ENCODE peak calls at places on chromosomes 4 and X, in seven cellular contexts. I is GM23338, U is PC-9, H is SJSA1, L is sigmoid colon, S is NT2/D1, Q is mesendoderm. X is an unnamed sample. For H3K36me3, the result is how much of the 10 kb centered on the place peaks cover.

GRCh38 chr4:154086247-154086646 is 297.4 kb upstream of the SFRP2 start:
- DNase-seq in U (no peak), Q (peak), H (no peak), S (no peak), I (peak), L (no peak), X (no peak)

GRCh38 chr4:141079393-141079930 is 53.8 kb downstream of the RNF150 start:
- DNase-seq in H (no peak), U (no peak), Q (no peak), L (no peak), I (no peak), S (no peak), X (no peak)

GRCh38 chr4:85747871-85748491 is 273.0 kb downstream of the ARHGAP24 start:
- DNase-seq in U (peak), S (peak), I (peak), H (peak), L (no peak), Q (peak), X (peak)

GRCh38 chrX:24682739-24683432 is 10.8 kb upstream of the POLA1 start:
- DNase-seq in I (no peak), U (no peak), Q (no peak), H (no peak), S (no peak), L (no peak), X (no peak)

GRCh38 chrX:96685205-96686099 is 810 bp downstream of the DIAPH2 start:
- DNase-seq in Q (peak), H (peak), I (peak), L (peak), U (peak), S (no peak), X (peak)

GRCh38 chr4:102521570-102522553 is 20.7 kb downstream of the NFKB1 start:
- DNase-seq in I (no peak), H (no peak), U (no peak), Q (no peak), S (no peak), L (no peak), X (no peak)

GRCh38 chr4:90220453-90220852 is 93.3 kb downstream of the CCSER1 start:
- DNase-seq in L (no peak), I (no peak), H (no peak), Q (no peak), U (no peak), S (no peak), X (no peak)

GRCh38 chr4:123409301-123409700 is 12.7 kb downstream of the SPRY1 start:
- DNase-seq in Q (no peak), H (no peak), U (no peak), L (no peak), I (no peak), S (no peak), X (no peak)

GRCh38 chr4:124641715-124642380 is 70.7 kb downstream of the ANKRD50 start:
- DNase-seq in I (no peak), H (peak), Q (no peak), S (no peak), L (no peak), U (peak), X (no peak)

GRCh38 chr4:118816538-118817177 is 19.3 kb downstream of the SEC24D start:
- DNase-seq in U (no peak), Q (no peak), H (no peak), S (no peak), L (no peak), I (no peak), X (no peak)

GRCh38 chr4:98536631-98537030 is 121.8 kb downstream of the TSPAN5 start:
- DNase-seq in L (no peak), Q (peak), U (no peak), S (no peak), I (peak), H (no peak), X (no peak)

GRCh38 chr4:6513678-6514077 is 41.3 kb upstream of the PPP2R2C start:
- DNase-seq in H (no peak), I (no peak), U (no peak), L (no peak), S (no peak), Q (no peak), X (no peak)

GRCh38 chrX:108699368-108699767 is 37.0 kb downstream of the IRS4 start:
- DNase-seq in H (peak), U (no peak), I (peak), Q (peak), S (peak), L (no peak), X (peak)

GRCh38 chrX:133229361-133229760 is 11.2 kb upstream of the TFDP3 start:
- DNase-seq in I (no peak), Q (no peak), H (no peak), S (no peak), U (peak), L (no peak), X (no peak)

GRCh38 chr4:38386011-38386551 is 277.9 kb upstream of the KLF3 start:
- DNase-seq in L (no peak), I (no peak), S (no peak), Q (no peak), H (no peak), U (no peak), X (no peak)

GRCh38 chr4:135833529-135833928 is 1631.9 kb upstream of the PABPC4L start:
- DNase-seq in L (no peak), H (no peak), Q (no peak), S (no peak), I (no peak), U (no peak), X (no peak)

GRCh38 chr4:162485486-162485885 is 321.7 kb upstream of the FSTL5 start:
- DNase-seq in Q (no peak), L (no peak), H (peak), U (no peak), I (no peak), S (no peak), X (no peak)

GRCh38 chr4:5524900-5525299 is 183.5 kb downstream of the EVC2 start:
- DNase-seq in S (no peak), U (no peak), H (no peak), Q (no peak), I (peak), L (no peak), X (no peak)

GRCh38 chr4:69831646-69832325 is 28.2 kb downstream of the SULT1E1 start:
- DNase-seq in S (no peak), H (no peak), Q (peak), I (no peak), L (no peak), U (no peak), X (peak)

GRCh38 chr4:77050962-77051361 is 24.8 kb downstream of the CCNI start:
- DNase-seq in H (no peak), I (no peak), U (no peak), Q (no peak), S (no peak), L (no peak), X (no peak)
- H3K36me3 ChIP-seq in H (half or more), I (under half), U (under half), Q (under half), S (half or more), L (under half), X (under half)

GRCh38 chrX:153831435-153832150 is 1.2 kb upstream of the PDZD4 start:
- DNase-seq in I (no peak), S (no peak), U (no peak), Q (no peak), L (peak), H (no peak), X (no peak)

GRCh38 chrX:153829549-153829798 is 870 bp downstream of the PDZD4 start:
- DNase-seq in U (no peak), S (no peak), Q (no peak), I (no peak), H (no peak), L (peak), X (no peak)

GRCh38 chrX:153828723-153829548 is 1.4 kb downstream of the PDZD4 start:
- DNase-seq in U (no peak), H (no peak), Q (peak), L (peak), I (peak), S (no peak), X (no peak)

GRCh38 chrX:153829799-153830631 is at the start of gene PDZD4:
- DNase-seq in S (no peak), I (peak), H (no peak), L (peak), U (no peak), Q (peak), X (no peak)

GRCh38 chrX:153830632-153831434 is 489 bp upstream of the PDZD4 start:
- DNase-seq in S (no peak), Q (no peak), I (no peak), H (no peak), L (no peak), U (no peak), X (no peak)
- H3K4me3 ChIP-seq in S (peak), Q (no peak), I (peak), H (no peak), L (no peak), U (no peak), X (no peak)

GRCh38 chr4:1721666-1722550 is 587 bp downstream of the TACC3 start:
- DNase-seq in H (no peak), Q (no peak), L (no peak), I (peak), S (no peak), U (no peak), X (no peak)
- H3K36me3 ChIP-seq in H (under half), Q (under half), L (under half), I (under half), S (half or more), U (under half), X (under half)

GRCh38 chr4:48832571-48832970 is 1.7 kb downstream of the OCIAD1 start:
- DNase-seq in L (no peak), H (no peak), I (no peak), S (no peak), Q (peak), U (no peak), X (no peak)
- H3K4me3 ChIP-seq in L (no peak), H (no peak), I (peak), S (peak), Q (no peak), U (peak), X (peak)

GRCh38 chrX:47247999-47248320 is 15.2 kb downstream of the USP11 start:
- DNase-seq in Q (no peak), H (no peak), L (peak), U (no peak), I (no peak), S (no peak), X (no peak)

GRCh38 chrX:47248576-47248975 is 15.8 kb downstream of the USP11 start:
- DNase-seq in H (no peak), U (no peak), I (no peak), L (peak), Q (no peak), S (no peak), X (no peak)

GRCh38 chrX:47245156-47245555 is 12.3 kb downstream of the USP11 start:
- DNase-seq in H (no peak), U (no peak), L (peak), I (no peak), S (no peak), Q (no peak), X (no peak)

GRCh38 chrX:47250017-47250347 is 17.2 kb downstream of the USP11 start:
- DNase-seq in Q (no peak), H (no peak), L (no peak), U (no peak), S (no peak), I (no peak), X (no peak)

DNA sequence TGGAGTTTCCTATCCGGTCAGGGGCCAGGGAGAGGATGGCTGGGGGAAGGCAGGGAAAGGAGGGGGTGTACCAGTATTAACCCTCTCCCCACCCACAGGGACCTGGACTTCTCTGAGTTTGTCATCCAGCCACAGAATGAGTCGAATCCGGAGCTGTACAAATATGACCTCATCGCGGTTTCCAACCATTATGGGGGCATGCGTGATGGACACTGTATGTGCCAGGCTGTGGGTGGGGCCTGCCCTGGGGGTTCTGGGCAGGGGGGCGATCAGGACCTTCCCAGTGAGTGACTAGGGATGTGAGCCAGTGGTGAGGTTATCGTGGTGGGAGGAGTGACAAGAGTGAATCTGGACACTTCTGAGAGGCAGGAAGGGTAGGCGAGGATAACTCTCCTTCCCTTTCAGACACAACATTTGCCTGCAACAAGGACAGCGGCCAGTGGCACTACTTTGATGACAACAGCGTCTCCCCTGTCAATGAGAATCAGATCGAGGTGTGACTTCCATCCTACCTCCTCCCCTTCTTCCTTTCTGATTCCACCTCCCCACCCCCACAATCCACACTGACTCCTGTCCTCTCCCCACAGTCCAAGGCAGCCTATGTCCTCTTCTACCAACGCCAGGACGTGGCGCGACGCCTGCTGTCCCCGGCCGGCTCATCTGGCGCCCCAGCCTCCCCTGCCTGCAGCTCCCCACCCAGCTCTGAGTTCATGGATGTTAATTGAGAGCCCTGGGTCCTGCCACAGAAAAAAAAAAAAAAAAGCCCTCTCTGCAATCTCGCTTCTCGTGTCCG is 14.6 kb downstream of the USP11 start:
- DNase-seq in H (no peak), S (no peak), I (no peak), U (no peak), L (peak), Q (no peak), X (no peak)
- H3K36me3 ChIP-seq in H (under half), S (half or more), I (under half), U (under half), L (under half), Q (under half), X (under half)